ENCODE peak calls at places on chromosomes 2 and 18, in nine cellular contexts. F is ovary, W is amygdala, Y is iris pigment epithelial cell, C is right lobe of liver, I is type B pancreatic cell, N is anterior cingulate cortex, O is NCI-H774, P is EL. A is an unnamed sample.

GRCh38 chr2:182446087-182446486 is 19.3 kb upstream of the PDE1A start:
- DNase-seq in F (no peak), W (no peak), Y (peak; percentile 15), C (no peak), I (no peak), N (no peak), O (no peak), P (no peak), A (no peak)

GRCh38 chr2:113085542-113085941 is 17.8 kb downstream of the IL1F10 start:
- DNase-seq in F (no peak), W (no peak), Y (no peak), C (no peak), I (no peak), N (no peak), O (no peak), P (no peak), A (no peak)

GRCh38 chr2:119441376-119442231 is 9.9 kb downstream of the TMEM37 start:
- DNase-seq in F (no peak), W (no peak), Y (no peak), C (no peak), I (no peak), N (no peak), O (no peak), P (no peak), A (no peak)

GRCh38 chr2:234953116-234954031 is 1.6 kb downstream of the SH3BP4 start:
- DNase-seq in F (peak; percentile 39), W (no peak), Y (peak; percentile 40), C (no peak), I (no peak), N (no peak), O (no peak), P (peak; percentile 41), A (no peak)

GRCh38 chr2:29310665-29311348 is 195.6 kb downstream of the CLIP4 start:
- DNase-seq in F (no peak), W (no peak), Y (no peak), C (no peak), I (no peak), N (no peak), O (no peak), P (no peak), A (no peak)

GRCh38 chr2:206936456-206937222 is 2.7 kb upstream of the CPO start:
- DNase-seq in F (no peak), W (no peak), Y (peak; percentile 69), C (no peak), I (no peak), N (no peak), O (no peak), P (no peak), A (no peak)

GRCh38 chr18:76493213-76494107 is 1.6 kb downstream of the ZNF516 start:
- DNase-seq in F (peak; percentile 54), W (no peak), Y (peak; percentile 65), C (no peak), I (no peak), N (no peak), O (peak; percentile 57), P (peak; percentile 57), A (no peak)

GRCh38 chr18:23828426-23828825 is 139.2 kb downstream of the LAMA3 start:
- DNase-seq in F (no peak), W (no peak), Y (peak; percentile 91), C (no peak), I (no peak), N (no peak), O (no peak), P (peak; percentile 79), A (no peak)

GRCh38 chr2:54106631-54107454 is 8.6 kb upstream of the ACYP2 start:
- DNase-seq in F (no peak), W (no peak), Y (peak; percentile 68), C (no peak), I (no peak), N (no peak), O (no peak), P (peak; percentile 53), A (peak; percentile 58)

GRCh38 chr18:73950116-73950705 is 197.4 kb downstream of the FBXO15 start:
- DNase-seq in F (no peak), W (no peak), Y (no peak), C (no peak), I (no peak), N (no peak), O (no peak), P (no peak), A (no peak)